ENCODE peak calls at places on chromosome 12, in ten cellular contexts. L, U, N, C, K, T, Z, A, H and E are unnamed samples. For H3K4me1, the result is how much of the 10 kb centered on the place peaks cover.

GRCh38 chr12:90304231-90304630 is 595.6 kb upstream of the ATP2B1 start:
- DNase-seq in L (no peak), U (no peak), N (no peak), C (no peak), K (no peak), T (no peak), Z (no peak), A (no peak), H (no peak), E (no peak)

GRCh38 chr12:91804533-91804932 is 341.1 kb downstream of the BTG1 start:
- DNase-seq in L (no peak), U (no peak), N (no peak), C (no peak), K (no peak), T (no peak), Z (no peak), A (no peak), H (no peak), E (no peak)

GRCh38 chr12:108231909-108232434 is 102.9 kb downstream of the WSCD2 start:
- DNase-seq in L (no peak), U (no peak), N (no peak), C (no peak), K (no peak), T (no peak), Z (no peak), A (no peak), H (no peak), E (no peak)

GRCh38 chr12:25681580-25681979 is 128.5 kb upstream of the LMNTD1 start:
- DNase-seq in L (no peak), U (no peak), N (no peak), C (no peak), K (no peak), T (no peak), Z (no peak), A (no peak), H (no peak), E (no peak)

GRCh38 chr12:119061208-119061796 is 80.0 kb downstream of the SRRM4 start:
- DNase-seq in L (no peak), U (peak), N (peak), C (peak), K (peak), T (no peak), Z (no peak), A (no peak), H (no peak), E (peak)

GRCh38 chr12:64824500-64825142 is at the start of gene TBC1D30:
- DNase-seq in L (peak), U (no peak), N (no peak), C (peak), K (no peak), T (peak), Z (no peak), A (no peak), H (no peak), E (no peak)

GRCh38 chr12:72872488-72872887 is 600.3 kb downstream of the TRHDE start:
- DNase-seq in L (no peak), U (no peak), N (no peak), C (no peak), K (no peak), T (no peak), Z (no peak), A (no peak), H (no peak), E (no peak)

GRCh38 chr12:50677858-50678257 is 86.0 kb upstream of the ATF1 start:
- DNase-seq in L (no peak), U (no peak), N (no peak), C (no peak), K (no peak), T (no peak), Z (no peak), A (no peak), H (no peak), E (no peak)

GRCh38 chr12:114687269-114687605 is 3.3 kb upstream of the TBX3 start:
- DNase-seq in L (no peak), U (no peak), N (no peak), C (peak), K (no peak), T (no peak), Z (no peak), A (no peak), H (no peak), E (no peak)

GRCh38 chr12:12645485-12645884 is 33.8 kb downstream of the CREBL2 start:
- DNase-seq in L (no peak), U (no peak), N (peak), C (no peak), K (peak), T (peak), Z (no peak), A (no peak), H (no peak), E (no peak)

GRCh38 chr12:107337354-107338095 is 244.2 kb upstream of the CRY1 start:
- DNase-seq in L (no peak), U (no peak), N (no peak), C (no peak), K (no peak), T (no peak), Z (no peak), A (no peak), H (no peak), E (no peak)

GRCh38 chr12:52284562-52285171 is 6.7 kb downstream of the KRT81 start:
- DNase-seq in L (no peak), U (no peak), N (no peak), C (no peak), K (no peak), T (no peak), Z (no peak), A (no peak), H (no peak), E (peak)

GRCh38 chr12:56337753-56338221 is 897 bp upstream of the IL23A start:
- DNase-seq in L (no peak), U (peak), N (no peak), C (no peak), K (no peak), T (no peak), Z (no peak), A (no peak), H (no peak), E (no peak)

GRCh38 chr12:89087149-89087834 is 265.0 kb downstream of the DUSP6 start:
- DNase-seq in L (peak), U (no peak), N (no peak), C (no peak), K (no peak), T (no peak), Z (no peak), A (no peak), H (no peak), E (peak)

GRCh38 chr12:58293308-58293983 is 352.1 kb downstream of the ATP23 start:
- DNase-seq in L (no peak), U (no peak), N (no peak), C (no peak), K (no peak), T (no peak), Z (no peak), A (no peak), H (no peak), E (no peak)

GRCh38 chr12:25151476-25151875 is 43.5 kb downstream of the DNAI7 start:
- DNase-seq in L (no peak), U (peak), N (no peak), C (no peak), K (no peak), T (peak), Z (no peak), A (no peak), H (peak), E (peak)

GRCh38 chr12:13116259-13116658 is 12.8 kb upstream of the GSG1 start:
- DNase-seq in L (no peak), U (no peak), N (no peak), C (no peak), K (no peak), T (no peak), Z (no peak), A (no peak), H (no peak), E (no peak)

GRCh38 chr12:56628671-56629458 is 1.3 kb downstream of the BAZ2A start:
- DNase-seq in L (no peak), U (peak), N (peak), C (peak), K (peak), T (peak), Z (peak), A (no peak), H (peak), E (peak)

GRCh38 chr12:101935769-101936741 is 58.7 kb downstream of the DRAM1 start:
- DNase-seq in L (no peak), U (no peak), N (peak), C (no peak), K (no peak), T (no peak), Z (peak), A (peak), H (peak), E (no peak)

GRCh38 chr12:109764123-109764522 is 50.5 kb downstream of the FAM222A start:
- DNase-seq in L (no peak), U (peak), N (peak), C (peak), K (no peak), T (peak), Z (no peak), A (no peak), H (no peak), E (peak)

GRCh38 chr12:132194056-132194455 is 49.8 kb downstream of the NOC4L start:
- DNase-seq in L (no peak), U (no peak), N (peak), C (peak), K (no peak), T (no peak), Z (no peak), A (no peak), H (no peak), E (no peak)

GRCh38 chr12:61920230-61920629 is 340.0 kb upstream of the USP15 start:
- DNase-seq in L (no peak), U (no peak), N (no peak), C (no peak), K (no peak), T (no peak), Z (no peak), A (no peak), H (no peak), E (no peak)

GRCh38 chr12:29155079-29155478 is 6.0 kb downstream of the FAR2 start:
- DNase-seq in L (no peak), U (no peak), N (peak), C (no peak), K (no peak), T (peak), Z (no peak), A (no peak), H (no peak), E (no peak)

GRCh38 chr12:41531147-41531829 is 343.2 kb downstream of the PDZRN4 start:
- DNase-seq in L (peak), U (no peak), N (no peak), C (no peak), K (no peak), T (no peak), Z (no peak), A (no peak), H (peak), E (no peak)

GRCh38 chr12:92899388-92900001 is 29.6 kb downstream of the EEA1 start:
- DNase-seq in L (peak), U (peak), N (no peak), C (no peak), K (peak), T (peak), Z (peak), A (no peak), H (peak), E (peak)

GRCh38 chr12:28925726-28926376 is 223.2 kb upstream of the FAR2 start:
- DNase-seq in L (no peak), U (no peak), N (no peak), C (no peak), K (no peak), T (no peak), Z (peak), A (no peak), H (peak), E (no peak)

GRCh38 chr12:113903381-113903863 is 62.7 kb downstream of the RBM19 start:
- DNase-seq in L (no peak), U (no peak), N (no peak), C (no peak), K (no peak), T (no peak), Z (no peak), A (peak), H (no peak), E (no peak)

GRCh38 chr12:65956056-65956738 is 131.9 kb downstream of the HMGA2 start:
- DNase-seq in L (no peak), U (no peak), N (no peak), C (no peak), K (no peak), T (no peak), Z (no peak), A (no peak), H (no peak), E (no peak)

GRCh38 chr12:109744026-109744425 is 30.4 kb downstream of the FAM222A start:
- DNase-seq in L (no peak), U (peak), N (no peak), C (no peak), K (no peak), T (peak), Z (peak), A (no peak), H (peak), E (peak)

GRCh38 chr12:109760031-109760929 is 46.7 kb downstream of the FAM222A start:
- DNase-seq in L (no peak), U (peak), N (no peak), C (peak), K (peak), T (peak), Z (peak), A (no peak), H (peak), E (peak)

GRCh38 chr12:52391618-52392002 is 6.2 kb upstream of the KRT84 start:
- DNase-seq in L (no peak), U (no peak), N (no peak), C (no peak), K (no peak), T (peak), Z (no peak), A (no peak), H (peak), E (peak)

GRCh38 chr12:615620-616019 is 47.6 kb downstream of the NINJ2 start:
- DNase-seq in L (no peak), U (no peak), N (no peak), C (no peak), K (no peak), T (no peak), Z (no peak), A (no peak), H (no peak), E (no peak)
- TF ChIP-seq POLR2AphosphoS5 in L (peak), U (peak), N (no peak), C (no peak), K (no peak), T (no peak), Z (no peak), A (no peak), H (peak), E (no peak)

GRCh38 chr12:14257734-14258467 is 107.6 kb upstream of the ATF7IP start:
- DNase-seq in L (peak), U (peak), N (peak), C (peak), K (peak), T (peak), Z (peak), A (peak), H (peak), E (peak)

GRCh38 chr12:14256555-14257169 is 108.8 kb upstream of the ATF7IP start:
- DNase-seq in L (no peak), U (peak), N (peak), C (peak), K (peak), T (peak), Z (peak), A (no peak), H (peak), E (peak)

GRCh38 chr12:14257303-14257733 is 108.2 kb upstream of the ATF7IP start:
- DNase-seq in L (no peak), U (no peak), N (no peak), C (no peak), K (no peak), T (no peak), Z (no peak), A (no peak), H (no peak), E (no peak)

GRCh38 chr12:14258468-14258947 is 107.0 kb upstream of the ATF7IP start:
- DNase-seq in L (no peak), U (no peak), N (no peak), C (no peak), K (no peak), T (no peak), Z (no peak), A (no peak), H (no peak), E (no peak)

GRCh38 chr12:14256139-14256538 is 109.3 kb upstream of the ATF7IP start:
- DNase-seq in L (no peak), U (no peak), N (no peak), C (no peak), K (no peak), T (no peak), Z (no peak), A (no peak), H (no peak), E (no peak)
- H3K4me1 ChIP-seq in L (under half), U (under half), N (under half), C (under half), K (half or more), T (under half), Z (under half), A (under half), H (under half), E (under half)

DNA sequence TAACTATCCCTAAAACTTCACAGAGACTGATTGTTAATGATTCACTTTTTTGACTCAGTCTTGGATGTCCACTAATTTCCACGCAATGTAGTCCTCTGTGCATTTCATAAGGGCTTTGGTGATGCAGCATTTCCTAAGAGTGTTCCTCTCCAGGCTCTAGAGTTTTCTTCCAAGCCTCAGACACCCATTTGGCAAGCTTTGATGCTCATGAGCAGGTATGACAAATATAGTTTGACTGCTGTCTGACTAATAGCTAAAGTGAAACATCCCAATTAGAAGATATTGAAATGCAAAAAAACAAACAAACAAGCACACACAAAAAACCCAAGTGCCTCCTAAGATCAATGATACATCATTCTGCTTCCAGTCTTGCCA is 1.5 kb upstream of the VAMP1 start:
- DNase-seq in L (no peak), U (no peak), N (no peak), C (no peak), K (no peak), T (no peak), Z (no peak), A (no peak), H (no peak), E (no peak)
- TF ChIP-seq EP300 in L (no peak), U (no peak), N (no peak), C (no peak), K (no peak), T (no peak), Z (no peak), A (no peak), H (no peak), E (no peak)

GRCh38 chr12:32679091-32679909 is at the start of gene DNM1L:
- DNase-seq in L (peak), U (peak), N (peak), C (peak), K (peak), T (peak), Z (peak), A (peak), H (peak), E (peak)
- TF ChIP-seq POLR2AphosphoS5 in L (peak), U (peak), N (peak), C (peak), K (peak), T (peak), Z (peak), A (peak), H (peak), E (peak)